ENCODE peak calls at places on chromosomes 13 and 19, in six cellular contexts. S is uterus, C is colonic mucosa, A is lung, H is WTC11, U is Calu3. D is an unnamed sample.

GRCh38 chr19:10577951-10578350 is 9.2 kb downstream of the AP1M2 start:
- DNase-seq in A (no peak), S (no peak), H (no peak), U (no peak), C (no peak), D (no peak)

GRCh38 chr19:54462713-54463530 is 656 bp downstream of the LENG9 start:
- DNase-seq in U (peak), A (peak), H (peak), C (peak), S (peak), D (peak)

GRCh38 chr13:31912641-31913401 is 118.8 kb upstream of the FRY start:
- DNase-seq in C (no peak), U (no peak), A (no peak), S (no peak), H (no peak), D (no peak)

GRCh38 chr13:78787189-78787588 is 128.2 kb upstream of the OBI1 start:
- DNase-seq in A (no peak), S (no peak), H (no peak), C (no peak), U (no peak), D (no peak)

GRCh38 chr19:29831041-29831548 is 19.3 kb downstream of the CCNE1 start:
- DNase-seq in U (peak), A (no peak), C (no peak), H (no peak), S (no peak), D (no peak)

GRCh38 chr13:22107549-22107948 is 436.7 kb downstream of the FGF9 start:
- DNase-seq in S (no peak), H (no peak), U (peak), C (peak), A (no peak), D (no peak)

GRCh38 chr19:5036733-5037681 is 68.1 kb downstream of the KDM4B start:
- DNase-seq in A (no peak), C (no peak), S (no peak), U (no peak), H (no peak), D (peak)

GRCh38 chr13:19961924-19962323 is 3.4 kb downstream of the ZMYM2 start:
- DNase-seq in S (no peak), H (no peak), A (no peak), C (no peak), U (no peak), D (no peak)

GRCh38 chr13:77544765-77545316 is 9.3 kb downstream of the SCEL start:
- DNase-seq in H (no peak), C (no peak), U (no peak), A (no peak), S (no peak), D (no peak)

GRCh38 chr13:27006519-27007161 is 165.0 kb downstream of the USP12 start:
- DNase-seq in H (peak), C (peak), S (no peak), U (peak), A (peak), D (peak)

GRCh38 chr13:32278456-32278855 is 36.7 kb downstream of the ZAR1L start:
- DNase-seq in C (no peak), S (no peak), H (no peak), A (no peak), U (no peak), D (no peak)

GRCh38 chr13:31955745-31956144 is 75.8 kb upstream of the FRY start:
- DNase-seq in C (no peak), S (no peak), U (no peak), A (no peak), H (no peak), D (no peak)

GRCh38 chr19:2616741-2617392 is 85.6 kb downstream of the GNG7 start:
- DNase-seq in A (peak), H (no peak), U (no peak), C (no peak), S (no peak), D (no peak)

GRCh38 chr13:39417643-39418042 is 185.3 kb downstream of the LHFPL6 start:
- DNase-seq in H (peak), C (no peak), U (peak), A (no peak), S (no peak), D (no peak)

GRCh38 chr13:39418424-39418823 is 184.6 kb downstream of the LHFPL6 start:
- DNase-seq in U (no peak), H (no peak), A (no peak), S (no peak), C (no peak), D (no peak)

GRCh38 chr13:39419866-39420265 is 183.1 kb downstream of the LHFPL6 start:
- DNase-seq in U (no peak), S (no peak), C (no peak), H (no peak), A (no peak), D (no peak)

GRCh38 chr13:39417131-39417530 is 185.9 kb downstream of the LHFPL6 start:
- DNase-seq in U (no peak), A (no peak), S (no peak), C (no peak), H (peak), D (peak)

DNA sequence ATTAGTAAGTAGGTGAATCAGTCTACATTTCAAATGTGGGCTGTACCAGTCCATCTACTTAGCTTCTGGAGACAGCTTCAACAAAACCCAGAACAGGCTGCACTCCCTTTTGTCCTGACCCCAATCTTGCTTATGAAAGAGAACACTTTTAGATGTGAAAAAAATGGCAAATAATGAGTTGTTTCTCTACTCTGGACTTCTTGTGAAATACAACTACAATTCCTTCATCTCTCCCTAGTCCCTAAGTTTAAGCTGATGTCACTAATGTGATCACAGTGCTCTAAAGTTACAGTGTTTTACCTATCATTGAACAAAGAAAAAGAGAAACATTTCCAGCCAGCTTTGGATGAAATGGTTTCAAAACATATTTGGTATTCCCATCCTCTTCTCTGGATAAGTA is 183.9 kb downstream of the LHFPL6 start:
- DNase-seq in C (no peak), A (no peak), U (no peak), S (no peak), H (no peak), D (no peak)
- TF ChIP-seq CTCF in C (no peak), A (no peak), U (no peak), S (no peak), H (no peak), D (no peak)

GRCh38 chr13:37753776-37754175 is 115.8 kb downstream of the TRPC4 start:
- DNase-seq in S (no peak), H (no peak), A (no peak), U (peak), C (no peak), D (no peak)
- TF ChIP-seq CTCF in S (no peak), H (no peak), A (no peak), U (no peak), C (no peak), D (no peak)

GRCh38 chr19:18470153-18470552 is 32.2 kb upstream of the ISYNA1 start:
- DNase-seq in U (peak), C (no peak), H (peak), S (no peak), A (no peak), D (peak)
- TF ChIP-seq CTCF in U (peak), C (peak), H (peak), S (peak), A (no peak), D (no peak)

GRCh38 chr13:106484084-106484754 is 51.2 kb downstream of the EFNB2 start:
- DNase-seq in H (no peak), C (no peak), A (no peak), U (no peak), S (no peak), D (no peak)
- TF ChIP-seq CTCF in H (no peak), C (no peak), A (no peak), U (no peak), S (no peak), D (no peak)

DNA sequence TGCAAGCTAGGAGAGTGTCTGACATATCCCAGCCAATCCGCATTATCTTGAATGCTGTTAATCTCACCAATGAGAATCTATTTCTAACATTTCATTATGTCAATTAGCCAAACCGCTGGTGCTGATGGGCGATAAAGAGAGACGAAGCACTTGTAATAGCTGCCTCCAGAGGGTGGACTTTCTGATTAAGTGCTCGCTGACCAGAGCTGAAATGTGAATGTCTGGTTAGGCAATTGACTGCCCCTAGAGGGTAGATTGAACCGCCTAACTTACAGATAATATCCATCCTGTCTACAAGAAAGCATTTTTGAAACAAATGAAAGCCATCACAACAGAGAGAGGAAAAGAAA is 552 bp upstream of the GRWD1 start:
- DNase-seq in C (no peak), S (peak), U (peak), A (no peak), H (no peak), D (no peak)
- TF ChIP-seq CTCF in C (peak), S (peak), U (peak), A (peak), H (no peak), D (no peak)

DNA sequence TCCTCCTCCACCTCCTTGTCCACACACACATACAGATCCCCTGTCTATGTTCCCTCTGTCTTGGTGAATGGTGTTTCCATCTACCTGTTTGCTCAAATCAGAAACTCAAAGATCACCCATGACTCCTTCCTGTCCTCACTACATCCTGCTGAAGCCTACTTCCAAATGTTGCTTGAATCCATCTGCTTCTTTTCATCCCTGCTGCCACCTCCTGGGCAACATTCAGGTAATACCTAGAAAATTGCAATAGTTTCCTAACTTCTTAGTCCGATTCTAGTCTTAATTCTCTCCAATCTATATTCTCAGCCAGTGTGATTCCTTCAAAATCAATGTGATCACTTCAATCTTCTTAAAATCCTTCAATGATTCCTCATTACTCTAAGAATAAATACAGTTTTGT is 155.5 kb upstream of the STARD13 start:
- DNase-seq in H (peak), A (no peak), C (peak), U (peak), S (no peak), D (no peak)
- TF ChIP-seq CTCF in H (no peak), A (no peak), C (no peak), U (no peak), S (peak), D (no peak)

GRCh38 chr13:24234200-24234915 is 73.8 kb downstream of the SPATA13 start:
- DNase-seq in S (no peak), U (no peak), A (no peak), H (no peak), C (no peak), D (no peak)

GRCh38 chr13:24233351-24233901 is 72.9 kb downstream of the SPATA13 start:
- DNase-seq in A (no peak), C (no peak), H (peak), U (no peak), S (no peak), D (no peak)

GRCh38 chr13:24230428-24231072 is 70.0 kb downstream of the SPATA13 start:
- DNase-seq in C (no peak), H (no peak), U (no peak), A (no peak), S (no peak), D (no peak)

GRCh38 chr13:24232037-24232436 is 71.5 kb downstream of the SPATA13 start:
- DNase-seq in C (peak), U (no peak), S (no peak), A (no peak), H (no peak), D (no peak)

DNA sequence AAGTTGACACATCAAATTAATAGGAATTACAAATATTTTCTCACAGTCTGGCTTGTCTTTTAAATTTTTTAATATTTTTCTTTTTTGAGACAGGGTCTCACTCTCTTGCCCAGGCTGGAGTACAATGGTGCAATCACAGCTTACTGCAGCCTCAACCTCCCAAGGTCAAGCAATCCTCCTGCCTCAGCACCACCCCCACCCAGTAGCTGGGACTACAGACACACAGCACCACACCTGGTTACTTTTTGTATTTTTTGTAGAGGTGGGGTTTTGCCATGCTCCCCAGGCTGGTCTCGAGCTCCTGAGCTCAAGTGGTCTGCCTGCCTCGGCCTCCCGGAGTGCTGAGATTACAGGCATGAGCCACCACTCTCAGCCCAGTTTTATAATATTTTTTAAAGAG is 72.0 kb downstream of the SPATA13 start:
- DNase-seq in C (no peak), A (no peak), S (no peak), H (peak), U (no peak), D (no peak)
- TF ChIP-seq CTCF in C (no peak), A (no peak), S (no peak), H (no peak), U (no peak), D (no peak)